ENCODE peak calls at places on chromosome 1, in seven cellular contexts. J is B cell, D is ascending aorta, B is AG09319, W is tibial nerve, I is Caco-2, A is heart right ventricle. E is an unnamed sample.

GRCh38 chr1:183942933-183943693 is 94.4 kb downstream of the COLGALT2 start:
- DNase-seq in D (no peak), W (no peak), B (peak), I (no peak), J (no peak), A (peak), E (peak)

GRCh38 chr1:42427240-42427639 is 28.6 kb downstream of the ZMYND12 start:
- DNase-seq in J (no peak), W (no peak), B (no peak), I (no peak), A (no peak), D (no peak), E (no peak)

GRCh38 chr1:115654663-115655306 is 13.0 kb downstream of the VANGL1 start:
- DNase-seq in A (peak), B (no peak), I (no peak), D (no peak), J (no peak), W (no peak), E (no peak)

GRCh38 chr1:188240772-188241406 is 1412.1 kb downstream of the PLA2G4A start:
- DNase-seq in I (no peak), W (no peak), A (no peak), D (no peak), B (no peak), J (no peak), E (no peak)

GRCh38 chr1:208455821-208456220 is 211.6 kb upstream of the PLXNA2 start:
- DNase-seq in I (no peak), J (no peak), B (no peak), D (no peak), W (no peak), A (no peak), E (no peak)

GRCh38 chr1:155834296-155834926 is 22.6 kb downstream of the GON4L start:
- DNase-seq in D (no peak), I (no peak), B (no peak), J (no peak), A (no peak), W (no peak), E (no peak)

GRCh38 chr1:13600762-13601483 is 17.3 kb downstream of the PDPN start:
- DNase-seq in J (no peak), W (no peak), A (peak), B (no peak), I (no peak), D (no peak), E (no peak)

GRCh38 chr1:12468323-12468722 is 149.7 kb downstream of the DHRS3 start:
- DNase-seq in A (no peak), J (no peak), B (no peak), D (no peak), W (no peak), I (no peak), E (no peak)

GRCh38 chr1:48870596-48870995 is 93.9 kb upstream of the BEND5 start:
- DNase-seq in J (no peak), D (no peak), W (no peak), I (peak), B (no peak), A (no peak), E (no peak)
- TF ChIP-seq CTCF in J (peak), D (no peak), W (peak), I (peak), B (peak), A (peak), E (no peak)

GRCh38 chr1:171655215-171656116 is 3.0 kb upstream of the MYOC start:
- DNase-seq in J (no peak), A (peak), D (no peak), B (no peak), W (peak), I (peak), E (peak)
- TF ChIP-seq CTCF in J (peak), A (peak), D (peak), B (peak), W (peak), I (peak), E (no peak)

DNA sequence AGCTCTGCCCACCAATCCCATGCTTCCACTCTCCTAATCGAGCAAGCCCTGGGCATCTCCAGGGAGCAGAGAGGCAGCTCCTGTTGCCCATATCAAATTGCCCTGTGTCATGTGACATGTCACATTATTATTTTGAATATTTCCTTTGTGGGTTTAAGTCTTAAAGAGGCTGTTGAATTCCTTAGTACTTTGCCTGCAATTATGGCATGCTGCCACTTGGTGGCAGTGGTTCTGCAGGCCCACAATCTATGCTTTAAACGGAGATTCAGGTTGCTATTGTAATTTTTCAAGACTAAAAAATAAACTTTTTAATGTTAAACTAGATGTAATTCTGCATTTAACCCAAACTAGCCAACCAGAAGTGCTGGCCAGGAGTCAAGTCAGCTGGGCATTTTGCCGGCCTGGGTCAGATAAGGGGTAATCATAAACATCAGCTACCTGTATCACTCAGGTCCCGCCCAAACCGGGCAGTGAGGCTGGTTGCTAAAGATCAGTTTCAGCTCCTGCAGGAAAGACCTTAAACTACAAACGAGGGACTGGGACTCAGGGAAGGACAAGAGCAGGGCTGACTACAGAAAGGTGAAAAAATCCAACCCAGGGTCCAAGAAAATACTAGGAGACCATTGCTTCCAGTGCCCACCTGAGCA is 37.3 kb upstream of the ARHGEF16 start:
- DNase-seq in D (no peak), W (no peak), I (no peak), J (no peak), B (no peak), A (no peak), E (no peak)
- TF ChIP-seq CTCF in D (no peak), W (no peak), I (peak), J (no peak), B (peak), A (peak), E (no peak)

GRCh38 chr1:26541816-26542711 is 12.5 kb downstream of the RPS6KA1 start:
- DNase-seq in A (peak), B (peak), I (peak), J (peak), D (peak), W (peak), E (peak)
- TF ChIP-seq CTCF in A (peak), B (no peak), I (peak), J (peak), D (no peak), W (no peak), E (no peak)

DNA sequence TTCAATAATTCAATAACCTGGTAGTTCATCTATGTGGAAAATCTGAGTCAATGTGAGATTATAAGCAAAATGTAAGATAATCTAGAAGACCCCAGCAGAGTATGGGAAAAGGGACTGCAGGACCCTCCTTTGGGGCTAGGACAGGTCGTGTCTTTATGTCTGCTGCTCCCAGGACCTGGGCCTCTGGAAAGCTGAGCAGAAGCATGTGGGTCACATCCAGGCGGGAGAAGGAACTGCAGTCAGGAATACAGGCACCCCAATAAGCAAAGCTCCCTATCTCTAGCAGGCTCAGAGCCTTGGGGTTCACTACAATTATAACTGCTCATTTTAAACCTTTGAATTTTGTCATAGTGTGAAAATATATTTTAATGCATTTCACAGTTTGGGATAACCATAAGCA is 73.9 kb upstream of the MCOLN3 start:
- DNase-seq in D (no peak), B (no peak), A (no peak), J (no peak), I (no peak), W (no peak), E (no peak)
- TF ChIP-seq CTCF in D (no peak), B (no peak), A (no peak), J (no peak), I (no peak), W (no peak), E (no peak)

DNA sequence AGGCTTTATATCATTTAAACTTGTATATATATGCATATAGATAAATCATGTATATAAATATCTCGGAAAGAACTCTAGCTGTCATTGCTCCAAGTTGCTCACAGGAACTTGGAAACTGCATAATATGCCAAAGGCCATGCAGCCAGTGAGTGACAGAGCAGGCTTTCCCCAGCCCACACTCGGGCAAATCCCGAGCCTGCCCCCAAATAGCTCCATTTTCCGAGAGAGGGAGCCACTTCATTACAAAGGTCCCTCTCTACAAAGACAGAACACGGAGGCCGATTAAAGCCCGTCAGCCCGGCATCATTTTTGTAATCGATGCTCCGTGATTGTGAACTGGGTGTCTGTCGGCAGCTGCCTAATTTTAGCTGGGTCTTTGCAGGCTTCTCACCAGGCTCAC is 663.8 kb downstream of the PTPRU start:
- DNase-seq in A (no peak), J (no peak), I (no peak), W (no peak), D (no peak), B (no peak), E (no peak)
- TF ChIP-seq CTCF in A (peak), J (no peak), I (no peak), W (no peak), D (no peak), B (no peak), E (no peak)

GRCh38 chr1:38964140-38964548 is 22.5 kb upstream of the RHBDL2 start:
- DNase-seq in W (no peak), B (no peak), I (peak), A (no peak), J (no peak), D (no peak), E (no peak)
- TF ChIP-seq CTCF in W (no peak), B (no peak), I (peak), A (no peak), J (no peak), D (no peak), E (no peak)

GRCh38 chr1:201506573-201507567 is at the start of gene CSRP1:
- DNase-seq in J (peak), W (peak), D (peak), I (peak), B (no peak), A (peak), E (peak)
- TF ChIP-seq CTCF in J (peak), W (no peak), D (no peak), I (no peak), B (no peak), A (no peak), E (no peak)

GRCh38 chr1:28792644-28793121 is 19.3 kb upstream of the OPRD1 start:
- DNase-seq in W (no peak), A (no peak), B (no peak), I (no peak), J (no peak), D (no peak), E (no peak)
- TF ChIP-seq CTCF in W (no peak), A (no peak), B (no peak), I (no peak), J (no peak), D (no peak), E (no peak)

GRCh38 chr1:93288558-93288957 is 57.1 kb upstream of the DR1 start:
- DNase-seq in W (no peak), J (no peak), I (no peak), A (no peak), B (no peak), D (no peak), E (no peak)
- TF ChIP-seq CTCF in W (no peak), J (no peak), I (no peak), A (no peak), B (no peak), D (no peak), E (no peak)